ENCODE peak calls at places on chromosomes 7 and 10, in four cellular contexts. One of them, this sample, is unnamed.

GRCh38 chr7:19177269-19177668 is 32.0 kb upstream of the FERD3L start:
- DNase-seq in AG09309: no peak
- DNase-seq in lower lobe of right lung: no peak
- DNase-seq in ovary: no peak
- DNase-seq in this sample: no peak

GRCh38 chr7:90629306-90629918 is 33.3 kb downstream of the CDK14 start:
- DNase-seq in AG09309: no peak
- DNase-seq in lower lobe of right lung: no peak
- DNase-seq in ovary: no peak
- DNase-seq in this sample: peak

GRCh38 chr10:59362184-59362966 is at the start of gene FAM13C:
- DNase-seq in AG09309: no peak
- DNase-seq in lower lobe of right lung: peak
- DNase-seq in ovary: peak
- DNase-seq in this sample: peak

GRCh38 chr7:116653204-116653603 is 18.8 kb upstream of the MET start:
- DNase-seq in AG09309: no peak
- DNase-seq in lower lobe of right lung: no peak
- DNase-seq in ovary: no peak
- DNase-seq in this sample: peak

GRCh38 chr7:104299777-104300176 is 28.6 kb upstream of the LHFPL3 start:
- DNase-seq in AG09309: no peak
- DNase-seq in lower lobe of right lung: no peak
- DNase-seq in ovary: no peak
- DNase-seq in this sample: no peak

GRCh38 chr7:55087521-55087961 is 68.7 kb downstream of the EGFR start:
- DNase-seq in AG09309: no peak
- DNase-seq in lower lobe of right lung: no peak
- DNase-seq in ovary: no peak
- DNase-seq in this sample: peak

GRCh38 chr10:9253121-9253520 is 1198.6 kb downstream of the GATA3 start:
- DNase-seq in AG09309: no peak
- DNase-seq in lower lobe of right lung: no peak
- DNase-seq in ovary: no peak
- DNase-seq in this sample: peak

GRCh38 chr7:103651558-103651957 is 205.6 kb upstream of the SLC26A5 start:
- DNase-seq in AG09309: no peak
- DNase-seq in lower lobe of right lung: no peak
- DNase-seq in ovary: no peak
- DNase-seq in this sample: no peak

GRCh38 chr7:149866817-149867447 is 6.8 kb upstream of the ATP6V0E2 start:
- DNase-seq in AG09309: no peak
- DNase-seq in lower lobe of right lung: no peak
- DNase-seq in ovary: no peak
- DNase-seq in this sample: peak

GRCh38 chr10:21517134-21517982 is 8.1 kb downstream of the SKIDA1 start:
- DNase-seq in AG09309: no peak
- DNase-seq in lower lobe of right lung: peak
- DNase-seq in ovary: peak
- DNase-seq in this sample: peak

GRCh38 chr10:92164024-92164423 is 126.9 kb downstream of the CPEB3 start:
- DNase-seq in AG09309: no peak
- DNase-seq in lower lobe of right lung: no peak
- DNase-seq in ovary: no peak
- DNase-seq in this sample: peak

GRCh38 chr10:31687545-31688482 is 240.8 kb downstream of the ARHGAP12 start:
- DNase-seq in AG09309: no peak
- DNase-seq in lower lobe of right lung: no peak
- DNase-seq in ovary: no peak
- DNase-seq in this sample: no peak

GRCh38 chr10:22723343-22723779 is 9.0 kb upstream of the PIP4K2A start:
- DNase-seq in AG09309: no peak
- DNase-seq in lower lobe of right lung: no peak
- DNase-seq in ovary: no peak
- DNase-seq in this sample: no peak

GRCh38 chr7:43876266-43876665 is 6.9 kb upstream of the MRPS24 start:
- DNase-seq in AG09309: no peak
- DNase-seq in lower lobe of right lung: no peak
- DNase-seq in ovary: no peak
- DNase-seq in this sample: no peak

GRCh38 chr7:16465469-16466086 is at the start of gene SOSTDC1:
- DNase-seq in AG09309: no peak
- DNase-seq in lower lobe of right lung: no peak
- DNase-seq in ovary: no peak
- DNase-seq in this sample: peak

GRCh38 chr7:6210973-6211372 is 61.5 kb downstream of the CYTH3 start:
- DNase-seq in AG09309: no peak
- DNase-seq in lower lobe of right lung: no peak
- DNase-seq in ovary: no peak
- DNase-seq in this sample: no peak

GRCh38 chr7:101891124-101891523 is 73.7 kb downstream of the CUX1 start:
- DNase-seq in AG09309: no peak
- DNase-seq in lower lobe of right lung: no peak
- DNase-seq in ovary: no peak
- DNase-seq in this sample: no peak

GRCh38 chr10:15344876-15345285 is 26.2 kb downstream of the FAM171A1 start:
- DNase-seq in AG09309: no peak
- DNase-seq in lower lobe of right lung: no peak
- DNase-seq in ovary: no peak
- DNase-seq in this sample: peak

GRCh38 chr10:65100146-65100545 is 1578.9 kb downstream of the REEP3 start:
- DNase-seq in AG09309: no peak
- DNase-seq in lower lobe of right lung: no peak
- DNase-seq in ovary: no peak
- DNase-seq in this sample: no peak

GRCh38 chr7:69256634-69257081 is 341.6 kb upstream of the AUTS2 start:
- DNase-seq in AG09309: no peak
- DNase-seq in lower lobe of right lung: peak
- DNase-seq in ovary: no peak
- DNase-seq in this sample: no peak

GRCh38 chr7:17297243-17297642 is 1.2 kb upstream of the AHR start:
- DNase-seq in AG09309: no peak
- DNase-seq in lower lobe of right lung: no peak
- DNase-seq in ovary: no peak
- DNase-seq in this sample: no peak

GRCh38 chr10:1549591-1550290 is 187.6 kb downstream of the ADARB2 start:
- DNase-seq in AG09309: no peak
- DNase-seq in lower lobe of right lung: no peak
- DNase-seq in ovary: no peak
- DNase-seq in this sample: no peak

GRCh38 chr7:115178831-115179230 is 256.9 kb downstream of the MDFIC start:
- DNase-seq in AG09309: no peak
- DNase-seq in lower lobe of right lung: no peak
- DNase-seq in ovary: no peak
- DNase-seq in this sample: peak

GRCh38 chr10:110655286-110655685 is 11.2 kb downstream of the RBM20 start:
- DNase-seq in AG09309: no peak
- DNase-seq in lower lobe of right lung: no peak
- DNase-seq in ovary: no peak
- DNase-seq in this sample: no peak

GRCh38 chr7:47905071-47905920 is 43.0 kb downstream of the PKD1L1 start:
- DNase-seq in AG09309: no peak
- DNase-seq in lower lobe of right lung: no peak
- DNase-seq in ovary: no peak
- DNase-seq in this sample: no peak

GRCh38 chr10:120392671-120393079 is 64.4 kb upstream of the PLPP4 start:
- DNase-seq in AG09309: no peak
- DNase-seq in lower lobe of right lung: no peak
- DNase-seq in ovary: no peak
- DNase-seq in this sample: no peak

GRCh38 chr7:146565872-146566271 is 449.3 kb downstream of the CNTNAP2 start:
- DNase-seq in AG09309: no peak
- DNase-seq in lower lobe of right lung: no peak
- DNase-seq in ovary: no peak
- DNase-seq in this sample: no peak

GRCh38 chr7:91570600-91570999 is 306.4 kb downstream of the FZD1 start:
- DNase-seq in AG09309: no peak
- DNase-seq in lower lobe of right lung: no peak
- DNase-seq in ovary: no peak
- DNase-seq in this sample: no peak

GRCh38 chr10:116998172-116998571 is 6.8 kb downstream of the SHTN1 start:
- DNase-seq in AG09309: no peak
- DNase-seq in lower lobe of right lung: no peak
- DNase-seq in ovary: no peak
- DNase-seq in this sample: no peak

GRCh38 chr10:114753126-114753525 is 68.5 kb upstream of the FHIP2A start:
- DNase-seq in AG09309: peak
- DNase-seq in lower lobe of right lung: no peak
- DNase-seq in ovary: no peak
- DNase-seq in this sample: no peak

GRCh38 chr7:77910124-77910523 is 111.6 kb downstream of the PHTF2 start:
- DNase-seq in AG09309: no peak
- DNase-seq in lower lobe of right lung: no peak
- DNase-seq in ovary: no peak
- DNase-seq in this sample: no peak
- TF ChIP-seq CTCF in AG09309: no peak
- TF ChIP-seq CTCF in lower lobe of right lung: no peak
- TF ChIP-seq CTCF in ovary: no peak
- TF ChIP-seq CTCF in this sample: no peak

GRCh38 chr10:72800000-72800740 is 93.4 kb upstream of the OIT3 start:
- DNase-seq in AG09309: peak
- DNase-seq in lower lobe of right lung: no peak
- DNase-seq in ovary: no peak
- DNase-seq in this sample: peak

GRCh38 chr10:72801263-72801868 is 92.2 kb upstream of the OIT3 start:
- DNase-seq in AG09309: no peak
- DNase-seq in lower lobe of right lung: no peak
- DNase-seq in ovary: no peak
- DNase-seq in this sample: no peak

GRCh38 chr10:72802291-72803118 is 91.0 kb upstream of the OIT3 start:
- DNase-seq in AG09309: no peak
- DNase-seq in lower lobe of right lung: no peak
- DNase-seq in ovary: no peak
- DNase-seq in this sample: peak

GRCh38 chr10:72800741-72801092 is 92.8 kb upstream of the OIT3 start:
- DNase-seq in AG09309: no peak
- DNase-seq in lower lobe of right lung: no peak
- DNase-seq in ovary: no peak
- DNase-seq in this sample: no peak

DNA sequence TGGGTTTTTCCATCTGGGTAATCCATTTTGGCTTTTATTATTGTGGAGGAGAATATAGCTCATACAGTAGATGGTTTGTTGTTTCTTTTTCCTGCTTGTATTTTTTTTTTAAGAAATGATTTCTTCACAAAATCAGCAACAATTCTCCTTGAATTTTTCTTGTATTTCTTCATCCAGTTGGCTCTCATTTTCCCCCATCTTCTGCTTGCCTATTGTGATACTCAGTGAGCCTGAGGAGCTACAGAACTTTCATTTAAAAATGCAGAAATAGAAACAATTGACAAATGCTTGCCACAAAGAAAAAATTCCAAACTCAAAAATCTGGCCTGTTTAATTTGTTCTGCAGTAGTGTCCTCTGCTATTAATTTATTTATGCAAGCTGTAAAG is 90.4 kb upstream of the OIT3 start:
- DNase-seq in AG09309: no peak
- DNase-seq in lower lobe of right lung: no peak
- DNase-seq in ovary: no peak
- DNase-seq in this sample: peak
- H3K4me3 ChIP-seq in AG09309: no peak
- H3K4me3 ChIP-seq in lower lobe of right lung: no peak
- H3K4me3 ChIP-seq in ovary: no peak
- H3K4me3 ChIP-seq in this sample: peak

DNA sequence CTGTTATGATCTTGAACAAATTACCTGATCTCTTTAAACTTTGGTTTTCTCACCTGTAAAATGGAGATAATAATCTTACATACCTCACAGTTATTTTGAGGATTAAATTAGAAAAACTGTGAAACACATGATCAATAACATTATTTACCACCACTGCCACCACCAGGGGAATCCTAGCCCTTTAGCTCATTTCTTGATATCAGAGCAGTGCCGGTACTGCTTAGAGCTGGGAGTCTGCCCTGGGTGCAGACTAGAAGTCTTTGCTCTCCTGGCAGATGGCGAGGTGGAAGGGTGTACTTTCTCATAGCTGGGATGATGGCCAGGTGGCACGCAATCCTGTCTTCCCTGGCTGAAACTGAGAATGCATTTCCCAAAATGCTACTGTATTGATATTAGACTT is 12.7 kb upstream of the EFCAB10 start:
- DNase-seq in AG09309: no peak
- DNase-seq in lower lobe of right lung: no peak
- DNase-seq in ovary: no peak
- DNase-seq in this sample: peak
- TF ChIP-seq CTCF in AG09309: no peak
- TF ChIP-seq CTCF in lower lobe of right lung: no peak
- TF ChIP-seq CTCF in ovary: no peak
- TF ChIP-seq CTCF in this sample: peak

GRCh38 chr10:112678987-112679386 is 232.0 kb downstream of the VTI1A start:
- DNase-seq in AG09309: peak
- DNase-seq in lower lobe of right lung: no peak
- DNase-seq in ovary: no peak
- DNase-seq in this sample: no peak
- H3K4me3 ChIP-seq in AG09309: no peak
- H3K4me3 ChIP-seq in lower lobe of right lung: no peak
- H3K4me3 ChIP-seq in ovary: no peak
- H3K4me3 ChIP-seq in this sample: no peak

GRCh38 chr10:52172581-52172980 is 141.5 kb upstream of the DKK1 start:
- DNase-seq in AG09309: no peak
- DNase-seq in lower lobe of right lung: no peak
- DNase-seq in ovary: no peak
- DNase-seq in this sample: peak
- TF ChIP-seq CTCF in AG09309: peak
- TF ChIP-seq CTCF in lower lobe of right lung: no peak
- TF ChIP-seq CTCF in ovary: no peak
- TF ChIP-seq CTCF in this sample: no peak

DNA sequence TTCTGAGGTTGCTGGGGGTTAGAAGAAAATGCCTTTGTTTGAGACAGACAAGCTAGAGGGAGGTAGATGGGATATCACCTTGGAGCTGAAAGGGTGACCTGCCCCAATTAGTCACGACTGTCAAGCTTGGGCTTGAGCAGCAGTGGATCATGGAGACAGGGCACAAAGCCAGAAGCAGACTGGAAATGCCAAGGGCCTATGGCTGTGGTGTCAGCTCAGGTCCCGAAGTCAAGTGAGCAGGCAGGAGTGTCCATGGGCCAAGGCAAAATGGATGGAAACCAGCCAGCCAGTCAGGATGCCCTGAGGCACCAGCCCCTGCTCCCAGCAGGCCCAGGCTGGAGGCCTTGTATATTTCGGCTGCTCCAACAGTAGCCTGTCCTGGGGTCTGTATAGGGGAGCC is 96.9 kb upstream of the ARHGAP21 start:
- DNase-seq in AG09309: no peak
- DNase-seq in lower lobe of right lung: no peak
- DNase-seq in ovary: no peak
- DNase-seq in this sample: no peak
- H3K4me3 ChIP-seq in AG09309: no peak
- H3K4me3 ChIP-seq in lower lobe of right lung: no peak
- H3K4me3 ChIP-seq in ovary: no peak
- H3K4me3 ChIP-seq in this sample: no peak

DNA sequence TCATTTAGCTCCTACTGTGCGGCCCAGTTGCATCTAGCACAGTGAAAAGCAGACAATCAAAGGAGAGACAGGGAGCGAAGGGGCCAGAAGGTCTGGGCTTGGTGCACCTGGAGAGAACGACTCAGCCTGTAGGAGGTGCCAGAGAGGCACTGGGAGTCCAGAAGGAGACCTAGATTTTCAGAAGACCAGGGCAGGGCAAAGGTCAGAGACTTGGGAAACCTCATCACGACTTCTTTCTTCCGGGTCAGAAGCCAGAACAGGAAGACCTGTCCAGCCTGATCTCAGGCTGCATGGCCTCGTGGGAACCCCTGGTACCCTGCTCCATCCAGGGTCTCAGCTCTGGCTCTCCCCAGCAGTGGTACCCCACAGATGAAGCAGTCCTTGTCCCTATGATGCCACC is 5.2 kb downstream of the AGAP3 start:
- DNase-seq in AG09309: no peak
- DNase-seq in lower lobe of right lung: no peak
- DNase-seq in ovary: no peak
- DNase-seq in this sample: no peak
- TF ChIP-seq CTCF in AG09309: peak
- TF ChIP-seq CTCF in lower lobe of right lung: peak
- TF ChIP-seq CTCF in ovary: no peak
- TF ChIP-seq CTCF in this sample: peak